ENCODE peak calls at places on chromosomes 2 and 18, in nine cellular contexts. U, J, B, A, T, S, V, Y and H are unnamed samples.

GRCh38 chr2:74010087-74010541 is 25.4 kb downstream of the TET3 start:
- DNase-seq in U (no peak), J (no peak), B (no peak), A (no peak), T (peak), S (no peak), V (no peak), Y (no peak), H (no peak)

GRCh38 chr2:139365189-139365588 is 585.0 kb upstream of the NXPH2 start:
- DNase-seq in U (no peak), J (no peak), B (no peak), A (no peak), T (no peak), S (no peak), V (no peak), Y (no peak), H (no peak)

GRCh38 chr2:121382744-121383143 is 97.7 kb upstream of the TFCP2L1 start:
- DNase-seq in U (no peak), J (no peak), B (no peak), A (no peak), T (no peak), S (no peak), V (no peak), Y (peak), H (no peak)

GRCh38 chr2:179444056-179444455 is 179.4 kb upstream of the SESTD1 start:
- DNase-seq in U (no peak), J (peak), B (no peak), A (no peak), T (no peak), S (no peak), V (no peak), Y (no peak), H (no peak)

GRCh38 chr18:30970201-30970816 is 72.2 kb downstream of the DSC3 start:
- DNase-seq in U (peak), J (peak), B (no peak), A (no peak), T (no peak), S (no peak), V (no peak), Y (peak), H (no peak)

GRCh38 chr2:172113617-172114016 is 10.9 kb upstream of the DLX2 start:
- DNase-seq in U (no peak), J (peak), B (peak), A (no peak), T (no peak), S (no peak), V (no peak), Y (peak), H (no peak)

GRCh38 chr2:33134086-33134763 is 187.5 kb downstream of the LTBP1 start:
- DNase-seq in U (peak), J (peak), B (peak), A (no peak), T (peak), S (no peak), V (peak), Y (peak), H (peak)

GRCh38 chr2:123493687-123494086 is 531.4 kb upstream of the CNTNAP5 start:
- DNase-seq in U (no peak), J (no peak), B (no peak), A (no peak), T (no peak), S (no peak), V (no peak), Y (no peak), H (no peak)

GRCh38 chr2:84478867-84479266 is 19.8 kb upstream of the SUCLG1 start:
- DNase-seq in U (no peak), J (no peak), B (no peak), A (no peak), T (no peak), S (no peak), V (no peak), Y (no peak), H (no peak)

GRCh38 chr18:40690062-40690461 is 1265.0 kb upstream of the PIK3C3 start:
- DNase-seq in U (no peak), J (no peak), B (no peak), A (no peak), T (no peak), S (no peak), V (no peak), Y (no peak), H (no peak)

GRCh38 chr2:201933792-201934229 is 99.8 kb upstream of the FZD7 start:
- DNase-seq in U (no peak), J (no peak), B (no peak), A (no peak), T (no peak), S (no peak), V (no peak), Y (no peak), H (no peak)

GRCh38 chr2:235594041-235594440 is 100.2 kb downstream of the AGAP1 start:
- DNase-seq in U (peak), J (peak), B (peak), A (no peak), T (no peak), S (no peak), V (no peak), Y (peak), H (no peak)

GRCh38 chr2:96815326-96816126 is 542 bp upstream of the CNNM3 start:
- DNase-seq in U (peak), J (peak), B (peak), A (no peak), T (no peak), S (no peak), V (no peak), Y (peak), H (peak)

GRCh38 chr2:48954935-48955334 is 199.4 kb downstream of the FSHR start:
- DNase-seq in U (peak), J (no peak), B (no peak), A (no peak), T (no peak), S (no peak), V (no peak), Y (no peak), H (no peak)

GRCh38 chr18:48385595-48385994 is 23.6 kb downstream of the ZBTB7C start:
- DNase-seq in U (no peak), J (no peak), B (no peak), A (no peak), T (no peak), S (no peak), V (no peak), Y (no peak), H (no peak)

GRCh38 chr2:60834270-60834717 is 47.1 kb upstream of the REL start:
- DNase-seq in U (no peak), J (no peak), B (no peak), A (no peak), T (no peak), S (no peak), V (no peak), Y (no peak), H (no peak)

GRCh38 chr18:79615091-79615490 is 64.5 kb upstream of the CTDP1 start:
- DNase-seq in U (no peak), J (no peak), B (no peak), A (no peak), T (peak), S (no peak), V (no peak), Y (no peak), H (no peak)

GRCh38 chr18:44079602-44080001 is 601.1 kb upstream of the SETBP1 start:
- DNase-seq in U (peak), J (no peak), B (no peak), A (no peak), T (no peak), S (no peak), V (no peak), Y (no peak), H (no peak)

GRCh38 chr2:120736202-120736954 is 710 bp downstream of the GLI2 start:
- DNase-seq in U (no peak), J (no peak), B (no peak), A (no peak), T (no peak), S (peak), V (no peak), Y (peak), H (no peak)

GRCh38 chr2:227570615-227571014 is 28.1 kb upstream of the SCYGR2 start:
- DNase-seq in U (no peak), J (no peak), B (no peak), A (no peak), T (no peak), S (no peak), V (no peak), Y (no peak), H (no peak)

GRCh38 chr18:48161201-48161910 is 230.9 kb upstream of the SMAD2 start:
- DNase-seq in U (peak), J (peak), B (peak), A (peak), T (peak), S (peak), V (peak), Y (peak), H (peak)

GRCh38 chr2:5696741-5697521 is 4.7 kb downstream of the SOX11 start:
- DNase-seq in U (no peak), J (no peak), B (no peak), A (no peak), T (no peak), S (peak), V (no peak), Y (no peak), H (peak)